ENCODE peak calls at places on chromosomes 5 and 9, in six cellular contexts. S, U, X, W, I and T are unnamed samples.

GRCh38 chr5:177319913-177320588 is 8.4 kb upstream of the MXD3 start:
- DNase-seq in S (no peak), U (no peak), X (no peak), W (no peak), I (no peak), T (no peak)

GRCh38 chr5:36664762-36665161 is 58.4 kb downstream of the SLC1A3 start:
- DNase-seq in S (no peak), U (no peak), X (no peak), W (no peak), I (no peak), T (no peak)

GRCh38 chr5:14806452-14806851 is 65.1 kb downstream of the ANKH start:
- DNase-seq in S (no peak), U (peak; percentile 3), X (no peak), W (no peak), I (no peak), T (no peak)

GRCh38 chr5:163789870-163790269 is 284.5 kb downstream of the MAT2B start:
- DNase-seq in S (no peak), U (no peak), X (no peak), W (no peak), I (no peak), T (no peak)

GRCh38 chr5:121949885-121950284 is 11.9 kb upstream of the SRFBP1 start:
- DNase-seq in S (no peak), U (peak; percentile 62), X (peak; percentile 34), W (no peak), I (no peak), T (no peak)

GRCh38 chr5:1997640-1998347 is 115.1 kb upstream of the IRX4 start:
- DNase-seq in S (no peak), U (no peak), X (no peak), W (no peak), I (no peak), T (no peak)

GRCh38 chr9:126357074-126357473 is 30.4 kb downstream of the MVB12B start:
- DNase-seq in S (no peak), U (no peak), X (no peak), W (no peak), I (no peak), T (no peak)

GRCh38 chr5:150144211-150144801 is 11.3 kb downstream of the PDGFRB start:
- DNase-seq in S (no peak), U (peak; percentile 52), X (no peak), W (no peak), I (no peak), T (no peak)

GRCh38 chr5:71932649-71933338 is 174.5 kb upstream of the MAP1B start:
- DNase-seq in S (peak; percentile 58), U (peak; percentile 72), X (peak; percentile 76), W (no peak), I (no peak), T (no peak)

GRCh38 chr9:131323629-131324028 is 34.1 kb downstream of the PLPP7 start:
- DNase-seq in S (no peak), U (no peak), X (peak; percentile 54), W (no peak), I (no peak), T (no peak)

GRCh38 chr5:42718591-42718990 is 38.0 kb upstream of the CCDC152 start:
- DNase-seq in S (no peak), U (no peak), X (no peak), W (peak; percentile 32), I (peak; percentile 4), T (no peak)

GRCh38 chr9:78236511-78236950 is 656 bp downstream of the CEP78 start:
- DNase-seq in S (no peak), U (no peak), X (peak; percentile 17), W (no peak), I (no peak), T (no peak)

GRCh38 chr5:66230551-66230950 is 86.5 kb downstream of the SREK1 start:
- DNase-seq in S (no peak), U (no peak), X (no peak), W (no peak), I (no peak), T (no peak)

GRCh38 chr5:107266100-107266499 is 404.6 kb downstream of the EFNA5 start:
- DNase-seq in S (no peak), U (no peak), X (no peak), W (no peak), I (no peak), T (no peak)

GRCh38 chr9:135907006-135907434 is 326 bp downstream of the CAMSAP1 start:
- DNase-seq in S (no peak), U (no peak), X (no peak), W (no peak), I (no peak), T (no peak)

GRCh38 chr5:181189363-181189961 is 15.5 kb downstream of the TRIM7 start:
- DNase-seq in S (no peak), U (peak; percentile 49), X (no peak), W (no peak), I (no peak), T (no peak)

GRCh38 chr9:89436963-89437625 is 60.8 kb downstream of the SEMA4D start:
- DNase-seq in S (no peak), U (no peak), X (no peak), W (no peak), I (no peak), T (no peak)

GRCh38 chr5:161548472-161549094 is 2.1 kb upstream of the GABRB2 start:
- DNase-seq in S (peak; percentile 69), U (no peak), X (no peak), W (no peak), I (no peak), T (no peak)

GRCh38 chr5:141507387-141508091 is 18.7 kb downstream of the PCDHGC5 start:
- DNase-seq in S (no peak), U (no peak), X (no peak), W (no peak), I (no peak), T (peak; percentile 52)

GRCh38 chr5:168669156-168669555 is 90.0 kb upstream of the PANK3 start:
- DNase-seq in S (no peak), U (no peak), X (no peak), W (no peak), I (no peak), T (no peak)

GRCh38 chr5:163460562-163461176 is at the start of gene HMMR:
- DNase-seq in S (peak; percentile 84), U (peak; percentile 51), X (peak; percentile 13), W (no peak), I (no peak), T (no peak)

GRCh38 chr9:124779368-124780059 is 2.6 kb downstream of the OLFML2A start:
- DNase-seq in S (peak; percentile 71), U (no peak), X (peak; percentile 74), W (no peak), I (no peak), T (no peak)

GRCh38 chr9:137294684-137295312 is 7.3 kb downstream of the NRARP start:
- DNase-seq in S (no peak), U (peak; percentile 35), X (no peak), W (no peak), I (no peak), T (no peak)

GRCh38 chr9:137293094-137293481 is 9.0 kb downstream of the NRARP start:
- DNase-seq in S (no peak), U (no peak), X (no peak), W (no peak), I (no peak), T (no peak)

GRCh38 chr9:137293482-137294090 is 8.5 kb downstream of the NRARP start:
- DNase-seq in S (no peak), U (no peak), X (no peak), W (no peak), I (no peak), T (no peak)

GRCh38 chr9:137295313-137296213 is 6.5 kb downstream of the NRARP start:
- DNase-seq in S (peak; percentile 90), U (peak; percentile 75), X (no peak), W (no peak), I (peak; percentile 91), T (peak; percentile 95)

GRCh38 chr9:137294091-137294683 is 7.9 kb downstream of the NRARP start:
- DNase-seq in S (peak; percentile 58), U (peak; percentile 76), X (peak; percentile 80), W (no peak), I (no peak), T (no peak)
- TF ChIP-seq POLR2A in S (no peak), U (no peak), X (no peak), W (no peak), I (no peak), T (no peak)

GRCh38 chr9:75086443-75087278 is 1.3 kb downstream of the NMRK1 start:
- DNase-seq in S (no peak), U (no peak), X (peak; percentile 39), W (no peak), I (no peak), T (no peak)
- TF ChIP-seq TAF1 in S (no peak), U (no peak), X (no peak), W (no peak), I (no peak), T (no peak)

GRCh38 chr5:173916233-173916632 is 28.1 kb downstream of the CPEB4 start:
- DNase-seq in S (no peak), U (no peak), X (no peak), W (no peak), I (no peak), T (no peak)

GRCh38 chr5:173919443-173919842 is 31.3 kb downstream of the CPEB4 start:
- DNase-seq in S (no peak), U (no peak), X (peak; percentile 68), W (no peak), I (no peak), T (no peak)

GRCh38 chr5:173920024-173920753 is 32.0 kb downstream of the CPEB4 start:
- DNase-seq in S (no peak), U (no peak), X (no peak), W (no peak), I (no peak), T (no peak)

GRCh38 chr5:173915310-173916005 is 27.3 kb downstream of the CPEB4 start:
- DNase-seq in S (no peak), U (peak; percentile 56), X (no peak), W (no peak), I (no peak), T (no peak)

GRCh38 chr5:173917788-173918786 is 29.9 kb downstream of the CPEB4 start:
- DNase-seq in S (no peak), U (peak; percentile 85), X (peak; percentile 37), W (peak; percentile 86), I (peak; percentile 17), T (peak; percentile 21)
- TF ChIP-seq POLR2A in S (peak; percentile 81), U (peak; percentile 84), X (no peak), W (peak; percentile 85), I (peak; percentile 87), T (peak; percentile 82)

GRCh38 chr5:44360919-44361625 is 28.1 kb downstream of the FGF10 start:
- DNase-seq in S (no peak), U (no peak), X (no peak), W (no peak), I (no peak), T (no peak)

GRCh38 chr5:44361626-44362002 is 27.6 kb downstream of the FGF10 start:
- DNase-seq in S (no peak), U (no peak), X (no peak), W (no peak), I (no peak), T (no peak)

GRCh38 chr5:44364097-44364496 is 25.1 kb downstream of the FGF10 start:
- DNase-seq in S (no peak), U (no peak), X (no peak), W (no peak), I (no peak), T (no peak)

DNA sequence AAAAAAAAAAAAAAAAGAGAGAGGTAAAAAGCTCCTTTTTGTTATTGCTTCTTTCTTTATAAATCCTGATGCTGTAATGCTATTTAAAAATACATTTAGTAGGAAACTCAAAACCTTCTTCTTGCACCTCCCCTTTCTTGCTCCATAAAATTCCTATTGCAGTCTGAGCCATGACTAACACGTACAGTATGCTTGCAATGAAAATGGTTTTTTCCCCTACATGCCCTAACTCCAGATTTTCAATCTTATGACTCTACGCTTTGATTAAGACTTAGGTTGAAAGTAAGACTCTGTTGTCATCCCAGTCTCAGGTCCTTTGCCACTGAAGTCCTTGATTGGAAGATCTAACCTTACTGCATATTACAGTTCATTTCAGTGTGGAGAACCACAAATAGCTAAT is 23.9 kb downstream of the FGF10 start:
- DNase-seq in S (no peak), U (no peak), X (no peak), W (no peak), I (no peak), T (no peak)
- TF ChIP-seq TAF1 in S (no peak), U (no peak), X (no peak), W (no peak), I (no peak), T (no peak)